ENCODE peak calls at places on chromosome 9, in six cellular contexts. A, H, Y, R, Q and J are unnamed samples.

GRCh38 chr9:93264338-93265125 is 80.6 kb downstream of the WNK2 start:
- DNase-seq in Q (no peak), H (no peak), A (no peak), Y (no peak), R (no peak), J (no peak)

GRCh38 chr9:34602906-34603305 is 9.0 kb downstream of the RPP25L start:
- DNase-seq in H (no peak), A (no peak), R (no peak), Q (no peak), Y (no peak), J (no peak)

GRCh38 chr9:101119206-101119819 is 90.8 kb downstream of the PLPPR1 start:
- DNase-seq in R (peak), H (peak), Q (peak), A (peak), Y (peak), J (peak)

GRCh38 chr9:137432687-137433348 is 8.3 kb downstream of the ENTPD8 start:
- DNase-seq in Q (no peak), A (no peak), H (no peak), Y (no peak), R (no peak), J (peak)

GRCh38 chr9:130453487-130453886 is 8.7 kb downstream of the ASS1 start:
- DNase-seq in A (peak), H (no peak), Y (peak), Q (no peak), R (no peak), J (peak)

GRCh38 chr9:1804128-1804865 is 210.8 kb upstream of the SMARCA2 start:
- DNase-seq in R (no peak), H (no peak), Q (no peak), Y (no peak), A (no peak), J (no peak)

GRCh38 chr9:105413486-105414068 is 34.3 kb upstream of the FSD1L start:
- DNase-seq in R (peak), Y (peak), Q (no peak), A (peak), H (peak), J (no peak)

GRCh38 chr9:89779416-89779815 is 174.6 kb downstream of the GADD45G start:
- DNase-seq in A (no peak), H (no peak), Y (no peak), R (no peak), Q (no peak), J (no peak)

GRCh38 chr9:97560851-97561250 is 59.4 kb downstream of the TMOD1 start:
- DNase-seq in R (no peak), Y (no peak), Q (no peak), H (no peak), A (no peak), J (no peak)

GRCh38 chr9:134689320-134690181 is 47.9 kb downstream of the COL5A1 start:
- DNase-seq in Y (peak), R (peak), A (peak), H (peak), Q (peak), J (no peak)

GRCh38 chr9:31135567-31135966 is 1248.9 kb upstream of the ACO1 start:
- DNase-seq in A (no peak), Q (no peak), Y (no peak), H (no peak), R (no peak), J (no peak)

GRCh38 chr9:116219686-116220085 is 66.1 kb downstream of the PAPPA start:
- DNase-seq in R (no peak), Q (peak), H (peak), Y (no peak), A (no peak), J (no peak)

GRCh38 chr9:126939821-126940221 is 25.2 kb downstream of the RALGPS1 start:
- DNase-seq in H (no peak), A (no peak), Q (no peak), R (no peak), Y (no peak), J (no peak)

GRCh38 chr9:136019041-136019680 is 58.0 kb upstream of the UBAC1 start:
- DNase-seq in H (no peak), A (no peak), R (peak), Y (no peak), Q (no peak), J (no peak)

GRCh38 chr9:18905033-18905882 is 127.8 kb downstream of the SAXO1 start:
- DNase-seq in H (no peak), Y (no peak), R (no peak), A (peak), Q (no peak), J (no peak)

GRCh38 chr9:11697101-11697500 is 996.1 kb upstream of the TYRP1 start:
- DNase-seq in H (no peak), A (no peak), R (no peak), Q (no peak), Y (no peak), J (no peak)

GRCh38 chr9:126689027-126689825 is 75.5 kb downstream of the LMX1B start:
- DNase-seq in A (no peak), Q (no peak), R (no peak), Y (no peak), H (no peak), J (no peak)

GRCh38 chr9:38244971-38245370 is 147.5 kb upstream of the ALDH1B1 start:
- DNase-seq in Y (no peak), H (no peak), Q (no peak), A (no peak), R (no peak), J (no peak)

GRCh38 chr9:32431940-32432555 is 47.6 kb downstream of the ACO1 start:
- DNase-seq in Y (peak), H (peak), R (peak), A (peak), Q (peak), J (peak)

GRCh38 chr9:70100362-70100761 is 56.7 kb downstream of the MAMDC2 start:
- DNase-seq in Y (peak), R (no peak), H (no peak), Q (no peak), A (peak), J (no peak)

GRCh38 chr9:96031366-96031824 is 155.9 kb downstream of the ERCC6L2 start:
- DNase-seq in Y (no peak), H (no peak), A (no peak), R (no peak), Q (no peak), J (no peak)

GRCh38 chr9:136759001-136759400 is 958 bp upstream of the LCN8 start:
- DNase-seq in R (peak), Y (no peak), Q (no peak), H (no peak), A (no peak), J (no peak)

GRCh38 chr9:99073347-99073746 is 31.6 kb upstream of the TGFBR1 start:
- DNase-seq in Y (no peak), A (no peak), Q (no peak), H (no peak), R (no peak), J (no peak)

GRCh38 chr9:135183538-135184153 is 96.2 kb downstream of the OLFM1 start:
- DNase-seq in R (no peak), A (no peak), Q (no peak), H (no peak), Y (no peak), J (no peak)

GRCh38 chr9:128383007-128383753 is 12.0 kb downstream of the URM1 start:
- DNase-seq in A (no peak), R (peak), Q (no peak), H (peak), Y (no peak), J (no peak)

GRCh38 chr9:37908698-37909186 is 4.8 kb upstream of the SLC25A51 start:
- DNase-seq in Q (no peak), Y (no peak), H (no peak), A (peak), R (no peak), J (no peak)

GRCh38 chr9:135295556-135296300 is 183.9 kb upstream of the PPP1R26 start:
- DNase-seq in H (peak), Q (no peak), Y (no peak), R (peak), A (no peak), J (no peak)

GRCh38 chr9:77899679-77900354 is 131.8 kb downstream of the GNAQ start:
- DNase-seq in Y (no peak), A (peak), R (no peak), Q (no peak), H (no peak), J (no peak)

GRCh38 chr9:131237931-131238401 is 38.3 kb downstream of the FAM78A start:
- DNase-seq in Y (peak), H (peak), R (peak), Q (peak), A (peak), J (no peak)

GRCh38 chr9:88528356-88528755 is 6.6 kb upstream of the NXNL2 start:
- DNase-seq in Y (no peak), A (no peak), R (no peak), Q (no peak), H (no peak), J (no peak)

GRCh38 chr9:120877276-120878034 is 467 bp upstream of the PHF19 start:
- DNase-seq in Y (peak), R (peak), A (peak), H (peak), Q (peak), J (peak)

GRCh38 chr9:25814023-25814422 is 135.8 kb upstream of the TUSC1 start:
- DNase-seq in R (no peak), A (no peak), Q (no peak), Y (no peak), H (no peak), J (no peak)

GRCh38 chr9:137882506-137882821 is 4.9 kb downstream of the CACNA1B start:
- DNase-seq in R (no peak), A (no peak), H (no peak), Q (no peak), Y (no peak), J (no peak)

GRCh38 chr9:76887951-76888350 is 18.0 kb downstream of the PRUNE2 start:
- DNase-seq in Q (no peak), R (peak), Y (no peak), H (peak), A (peak), J (no peak)

GRCh38 chr9:96423985-96424336 is 5.8 kb upstream of the ZNF367 start:
- DNase-seq in Y (no peak), Q (no peak), R (no peak), A (no peak), H (no peak), J (no peak)

GRCh38 chr9:37928552-37929430 is 24.9 kb upstream of the SLC25A51 start:
- DNase-seq in Q (no peak), R (no peak), Y (no peak), H (no peak), A (no peak), J (no peak)

GRCh38 chr9:107137495-107138202 is 145.4 kb upstream of the RAD23B start:
- DNase-seq in H (peak), Y (no peak), Q (no peak), R (no peak), A (peak), J (no peak)

GRCh38 chr9:93965830-93966577 is 10.8 kb upstream of the BARX1 start:
- DNase-seq in Q (no peak), H (peak), Y (no peak), A (no peak), R (peak), J (no peak)

GRCh38 chr9:70480405-70480980 is 66.0 kb upstream of the KLF9 start:
- DNase-seq in H (no peak), Y (peak), Q (no peak), R (no peak), A (peak), J (no peak)

GRCh38 chr9:109192732-109193361 is 25.8 kb upstream of the FRRS1L start:
- DNase-seq in H (peak), Y (peak), Q (peak), R (peak), A (peak), J (no peak)
- TF ChIP-seq CTCF in H (peak), Y (peak), Q (peak), R (peak), A (peak), J (no peak)

GRCh38 chr9:112970939-112971338 is 41.1 kb downstream of the ZNF883 start:
- DNase-seq in Q (no peak), A (peak), Y (no peak), H (peak), R (no peak), J (no peak)
- TF ChIP-seq CTCF in Q (no peak), A (peak), Y (no peak), H (peak), R (no peak), J (no peak)

DNA sequence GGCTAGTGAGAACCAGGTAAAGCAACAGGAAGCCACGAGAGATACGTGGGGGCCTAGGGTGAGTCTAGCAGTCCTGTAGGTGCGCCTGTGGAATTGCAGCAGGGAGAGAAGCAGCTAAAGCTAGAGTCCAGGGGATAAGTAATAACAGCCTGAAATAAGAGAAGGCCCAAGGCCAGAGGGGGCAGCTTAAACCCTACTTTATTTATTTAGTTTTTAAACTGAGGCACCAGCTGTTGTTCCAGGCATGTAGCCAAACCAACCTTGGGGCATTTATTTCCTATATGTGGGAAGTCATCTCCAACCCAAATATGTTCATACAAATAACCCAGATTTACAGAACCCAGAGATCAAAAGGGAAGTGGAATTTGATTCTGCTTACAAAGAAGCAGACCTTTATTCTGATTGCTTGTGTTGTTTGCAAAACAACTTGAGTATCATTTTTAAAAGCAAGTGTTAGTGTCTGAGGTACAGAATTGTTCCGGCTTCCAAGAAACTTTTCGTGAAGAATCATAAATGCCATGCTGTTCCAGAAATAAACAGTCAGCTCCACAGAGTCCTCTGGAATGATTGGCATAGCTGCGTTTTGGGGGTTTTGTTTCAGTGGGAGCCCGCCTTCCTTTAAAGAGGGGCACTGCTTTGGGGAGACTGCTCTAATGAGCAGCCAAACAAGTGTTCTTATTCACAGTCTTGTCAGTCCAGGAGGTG is 93.3 kb downstream of the GLDC start:
- DNase-seq in Y (no peak), Q (no peak), H (peak), R (no peak), A (peak), J (no peak)
- TF ChIP-seq CTCF in Y (no peak), Q (no peak), H (no peak), R (peak), A (peak), J (no peak)

GRCh38 chr9:112110773-112111106 is 64.4 kb downstream of the SUSD1 start:
- DNase-seq in Q (no peak), Y (no peak), R (no peak), A (no peak), H (no peak), J (no peak)

GRCh38 chr9:112115109-112115508 is 60.0 kb downstream of the SUSD1 start:
- DNase-seq in R (no peak), Q (no peak), Y (no peak), A (no peak), H (no peak), J (no peak)

GRCh38 chr9:112112519-112112918 is 62.6 kb downstream of the SUSD1 start:
- DNase-seq in A (peak), R (no peak), Q (no peak), H (no peak), Y (no peak), J (no peak)

GRCh38 chr9:112111461-112111860 is 63.6 kb downstream of the SUSD1 start:
- DNase-seq in H (no peak), Q (no peak), A (no peak), R (no peak), Y (no peak), J (no peak)

GRCh38 chr9:112112941-112113399 is 62.1 kb downstream of the SUSD1 start:
- DNase-seq in A (no peak), R (peak), H (peak), Q (no peak), Y (peak), J (no peak)
- TF ChIP-seq CTCF in A (peak), R (peak), H (peak), Q (peak), Y (peak), J (no peak)

DNA sequence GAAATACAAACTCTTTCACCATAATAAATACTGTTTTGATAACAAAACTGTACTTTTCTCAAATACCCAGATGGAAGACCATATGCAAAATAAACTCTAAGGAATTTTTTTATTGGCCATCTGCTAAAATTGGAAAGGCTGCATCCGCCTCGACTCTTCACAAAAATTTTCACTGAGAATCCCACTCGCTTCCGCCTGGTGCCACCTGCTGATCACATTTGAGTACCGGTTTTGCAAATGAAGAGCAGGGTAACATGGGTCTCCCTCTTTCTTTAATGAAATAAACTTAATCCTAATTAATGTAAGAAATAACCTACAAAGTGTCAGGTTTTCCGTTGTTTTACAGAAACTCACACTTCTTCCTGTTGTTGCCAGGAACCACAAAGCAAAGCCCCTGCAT is 76.3 kb downstream of the TTLL11 start:
- DNase-seq in A (peak), Y (no peak), R (no peak), H (peak), Q (no peak), J (no peak)
- TF ChIP-seq CTCF in A (peak), Y (no peak), R (peak), H (peak), Q (peak), J (peak)

DNA sequence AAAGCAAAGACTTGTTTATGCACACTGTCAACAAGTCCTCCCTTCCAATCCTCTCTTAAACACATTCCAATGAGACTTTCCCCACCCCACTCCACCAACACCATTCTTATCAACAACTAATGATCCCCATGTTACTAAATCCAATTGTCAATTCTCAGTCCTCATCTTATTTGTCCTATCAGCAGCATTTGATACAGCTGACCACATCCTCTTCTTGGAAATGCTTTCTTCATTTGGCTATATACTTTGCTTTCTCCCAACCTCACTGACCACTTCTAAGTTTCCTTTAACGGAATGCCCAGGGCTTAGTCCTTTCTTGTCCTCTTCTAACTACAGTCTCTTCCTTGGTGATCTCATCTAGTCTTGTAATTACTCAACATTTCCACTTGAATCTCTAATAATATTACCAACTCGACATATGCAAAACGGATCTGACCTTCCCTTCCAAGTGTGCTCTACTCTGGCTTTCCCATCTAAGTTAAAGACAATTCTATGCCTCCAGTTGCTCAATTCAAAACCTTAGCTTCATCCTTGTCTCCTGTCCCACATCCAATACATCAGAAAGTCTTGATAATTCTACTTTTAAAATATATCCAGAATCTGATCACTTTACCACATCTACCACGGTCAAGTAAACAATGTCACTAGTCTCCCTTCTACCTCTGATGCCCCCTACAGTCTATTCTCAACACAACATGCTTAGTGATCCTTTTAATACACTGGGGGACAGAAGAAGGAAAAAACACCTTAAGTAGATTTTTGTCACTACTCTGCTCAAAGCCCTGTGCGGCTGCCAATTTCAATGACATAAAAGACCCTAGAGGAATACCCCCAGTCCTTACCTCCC is 25.5 kb downstream of the AGTPBP1 start:
- DNase-seq in Y (no peak), R (no peak), Q (no peak), A (no peak), H (peak), J (no peak)
- TF ChIP-seq CTCF in Y (no peak), R (peak), Q (peak), A (peak), H (peak), J (no peak)

GRCh38 chr9:133049043-133049442 is 12.7 kb upstream of the CEL start:
- DNase-seq in Q (no peak), H (no peak), Y (no peak), R (no peak), A (no peak), J (no peak)

GRCh38 chr9:133050142-133050541 is 11.6 kb upstream of the CEL start:
- DNase-seq in A (no peak), R (no peak), Q (no peak), Y (no peak), H (no peak), J (no peak)

GRCh38 chr9:133050781-133051180 is 11.0 kb upstream of the CEL start:
- DNase-seq in H (no peak), Y (peak), R (no peak), A (no peak), Q (no peak), J (no peak)

GRCh38 chr9:133046900-133047295 is 14.9 kb upstream of the CEL start:
- DNase-seq in H (no peak), A (no peak), Q (no peak), Y (no peak), R (no peak), J (no peak)

DNA sequence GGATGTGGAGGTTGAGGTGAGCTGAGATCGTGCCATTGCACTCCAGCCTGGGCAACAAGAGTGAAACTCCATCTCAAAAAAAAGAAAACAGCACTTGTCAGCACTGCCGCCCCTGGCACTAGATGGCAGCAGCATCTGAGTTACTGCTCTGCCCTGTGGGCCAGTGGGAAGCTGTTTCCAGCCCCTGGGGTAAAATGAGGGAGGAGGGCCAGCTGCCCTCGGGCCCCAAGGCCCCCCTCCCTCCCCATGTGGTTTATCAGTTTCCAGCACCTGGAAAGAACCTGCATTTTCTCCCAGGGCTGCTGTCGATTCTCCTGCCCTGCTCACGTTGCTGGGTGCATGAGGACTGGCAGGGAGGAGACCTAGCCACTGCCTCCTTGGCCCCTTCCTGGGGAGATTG is 13.2 kb upstream of the CEL start:
- DNase-seq in H (peak), Y (peak), R (peak), A (peak), Q (no peak), J (no peak)
- TF ChIP-seq CTCF in H (peak), Y (peak), R (peak), A (peak), Q (no peak), J (no peak)